ENCODE peak calls at places on chromosomes 16 and 17, in five cellular contexts. U is WTC11, T is HCT116, M is GM12878, S is H1. D is an unnamed sample.

GRCh38 chr17:63542942-63543821 is 7.1 kb upstream of the DCAF7 start:
- DNase-seq in U (peak), T (no peak), M (no peak), S (no peak), D (no peak)

GRCh38 chr17:7782237-7782636 is 51.8 kb upstream of the KDM6B start:
- DNase-seq in U (no peak), T (no peak), M (no peak), S (no peak), D (no peak)

GRCh38 chr17:81447331-81447933 is 52.2 kb downstream of the BAHCC1 start:
- DNase-seq in U (no peak), T (no peak), M (no peak), S (no peak), D (no peak)

GRCh38 chr16:49899991-49900690 is 44.2 kb upstream of the ZNF423 start:
- DNase-seq in U (no peak), T (no peak), M (no peak), S (no peak), D (no peak)

GRCh38 chr16:69772560-69773254 is 10.6 kb downstream of the WWP2 start:
- DNase-seq in U (no peak), T (no peak), M (no peak), S (no peak), D (no peak)

GRCh38 chr16:80034948-80035700 is 434.6 kb upstream of the MAF start:
- DNase-seq in U (no peak), T (no peak), M (no peak), S (no peak), D (no peak)

GRCh38 chr16:31109622-31110021 is 1.4 kb downstream of the BCKDK start:
- DNase-seq in U (no peak), T (no peak), M (no peak), S (no peak), D (no peak)

GRCh38 chr16:10776280-10776679 is 32.6 kb downstream of the NUBP1 start:
- DNase-seq in U (no peak), T (no peak), M (peak), S (no peak), D (no peak)

GRCh38 chr17:12122091-12122490 is 101.4 kb downstream of the MAP2K4 start:
- DNase-seq in U (no peak), T (no peak), M (no peak), S (no peak), D (no peak)

GRCh38 chr17:33142703-33143299 is 150.3 kb downstream of the ASIC2 start:
- DNase-seq in U (peak), T (no peak), M (no peak), S (no peak), D (peak)

GRCh38 chr16:70676571-70677498 is 9.0 kb downstream of the MTSS2 start:
- DNase-seq in U (no peak), T (no peak), M (no peak), S (no peak), D (no peak)

GRCh38 chr16:74605746-74606520 is 981 bp downstream of the GLG1 start:
- DNase-seq in U (no peak), T (no peak), M (no peak), S (no peak), D (no peak)

GRCh38 chr17:34375598-34375997 is 12.6 kb upstream of the CCL1 start:
- DNase-seq in U (no peak), T (no peak), M (no peak), S (no peak), D (no peak)

GRCh38 chr16:47374629-47375028 is 86.2 kb downstream of the ITFG1 start:
- DNase-seq in U (no peak), T (no peak), M (no peak), S (no peak), D (no peak)

GRCh38 chr16:19520861-19521331 is 1.0 kb downstream of the GDE1 start:
- DNase-seq in U (no peak), T (no peak), M (peak), S (no peak), D (peak)

GRCh38 chr16:85810097-85810741 is 10.7 kb downstream of the COX4I1 start:
- DNase-seq in U (no peak), T (no peak), M (no peak), S (no peak), D (no peak)

GRCh38 chr17:46167267-46167666 is 26.0 kb downstream of the KANSL1 start:
- DNase-seq in U (no peak), T (no peak), M (no peak), S (no peak), D (no peak)

GRCh38 chr16:85574672-85575475 is 38.2 kb upstream of the GSE1 start:
- DNase-seq in U (no peak), T (no peak), M (no peak), S (no peak), D (no peak)

GRCh38 chr16:89949121-89949742 is 677 bp downstream of the DEF8 start:
- DNase-seq in U (no peak), T (no peak), M (no peak), S (no peak), D (no peak)

GRCh38 chr17:17663160-17664072 is 17.8 kb upstream of the RAI1 start:
- DNase-seq in U (peak), T (peak), M (peak), S (peak), D (peak)

GRCh38 chr16:27617678-27618077 is 67.7 kb downstream of the KATNIP start:
- DNase-seq in U (no peak), T (no peak), M (no peak), S (no peak), D (no peak)

GRCh38 chr16:56272495-56272894 is 81.2 kb downstream of the GNAO1 start:
- DNase-seq in U (no peak), T (no peak), M (no peak), S (no peak), D (no peak)

GRCh38 chr17:35238817-35239216 is 4.1 kb upstream of the SLFN5 start:
- DNase-seq in U (no peak), T (no peak), M (no peak), S (no peak), D (no peak)

GRCh38 chr17:81094224-81094743 is 59.3 kb downstream of the BAIAP2 start:
- DNase-seq in U (no peak), T (no peak), M (no peak), S (no peak), D (no peak)

GRCh38 chr16:1678500-1679098 is 520 bp downstream of the JPT2 start:
- DNase-seq in U (no peak), T (no peak), M (no peak), S (no peak), D (no peak)

GRCh38 chr17:50840311-50840851 is 5.0 kb downstream of the WFIKKN2 start:
- DNase-seq in U (no peak), T (no peak), M (no peak), S (no peak), D (no peak)

GRCh38 chr16:11672206-11673090 is 4.2 kb downstream of the SNN start:
- DNase-seq in U (no peak), T (no peak), M (peak), S (no peak), D (no peak)

GRCh38 chr17:7479389-7480192 is at the start of gene ZBTB4:
- DNase-seq in U (peak), T (no peak), M (no peak), S (no peak), D (peak)

GRCh38 chr17:49557204-49558024 is 18.3 kb upstream of the NXPH3 start:
- DNase-seq in U (peak), T (peak), M (no peak), S (no peak), D (peak)

GRCh38 chr17:37392024-37392590 is 14.5 kb downstream of the ACACA start:
- DNase-seq in U (no peak), T (no peak), M (no peak), S (no peak), D (no peak)

GRCh38 chr17:32933881-32934280 is 5.9 kb downstream of the TMEM98 start:
- DNase-seq in U (no peak), T (no peak), M (no peak), S (no peak), D (no peak)

GRCh38 chr16:85800321-85800669 is 800 bp downstream of the COX4I1 start:
- DNase-seq in U (no peak), T (no peak), M (no peak), S (no peak), D (peak)

GRCh38 chr17:16478693-16479092 is 13.3 kb downstream of the LRRC75A start:
- DNase-seq in U (no peak), T (no peak), M (no peak), S (no peak), D (no peak)

GRCh38 chr17:38719943-38720641 is 10.0 kb upstream of the CISD3 start:
- DNase-seq in U (peak), T (no peak), M (no peak), S (peak), D (peak)
- TF ChIP-seq SP1 in U (peak), T (no peak), M (no peak), S (peak), D (no peak)

DNA sequence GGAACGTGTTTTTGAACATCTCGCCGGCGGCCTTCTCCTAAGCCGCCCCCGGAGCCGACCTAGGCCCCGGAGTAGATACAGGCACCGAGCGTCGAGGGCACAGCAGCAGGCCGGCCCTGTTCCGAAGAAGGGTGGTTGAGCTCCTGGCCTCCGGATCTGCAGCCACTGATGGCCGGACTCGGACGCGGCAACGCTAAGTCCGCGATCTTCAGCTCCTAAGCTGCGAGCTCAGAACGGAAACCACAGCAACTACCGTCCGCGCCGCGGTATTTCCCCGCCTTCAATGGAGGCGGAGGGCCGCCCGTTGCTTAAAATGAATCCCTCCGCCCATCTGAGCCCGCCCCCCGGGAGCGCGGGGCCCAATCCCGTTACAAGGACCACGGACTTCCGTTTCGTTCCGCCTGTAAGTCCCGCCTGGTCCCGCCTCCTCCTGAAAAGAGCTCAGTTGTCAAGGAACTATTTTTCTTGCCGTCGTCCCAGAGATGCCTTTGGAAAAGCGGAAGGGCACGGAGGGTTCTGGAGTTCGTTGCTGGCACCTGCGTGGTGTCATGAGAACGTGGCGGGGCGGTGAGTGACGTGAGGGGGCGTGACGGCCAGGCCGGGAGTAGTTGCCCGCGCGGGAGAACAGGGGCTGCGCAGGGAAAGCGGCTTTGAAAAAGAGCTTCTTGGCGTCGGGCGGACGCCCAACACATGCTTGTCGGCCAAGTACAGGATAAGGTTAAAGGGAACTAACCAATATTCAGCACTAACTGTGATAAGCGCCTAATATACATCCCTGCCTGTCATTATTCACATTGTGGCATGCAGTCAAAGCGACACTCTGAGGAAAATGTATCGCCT is at the start of gene CFAP20:
- DNase-seq in U (peak), T (peak), M (peak), S (peak), D (peak)
- TF ChIP-seq SP1 in U (peak), T (peak), M (peak), S (peak), D (peak)

GRCh38 chr16:87847785-87848675 is 21.3 kb downstream of the SLC7A5 start:
- DNase-seq in U (no peak), T (no peak), M (no peak), S (no peak), D (no peak)
- TF ChIP-seq SP1 in U (no peak), T (no peak), M (no peak), S (no peak), D (no peak)

GRCh38 chr16:73228649-73229048 is 180.7 kb upstream of the ZFHX3 start:
- DNase-seq in U (no peak), T (no peak), M (no peak), S (no peak), D (no peak)

GRCh38 chr16:73230651-73231050 is 182.7 kb upstream of the ZFHX3 start:
- DNase-seq in U (no peak), T (no peak), M (no peak), S (no peak), D (no peak)

GRCh38 chr16:73231379-73231778 is 183.5 kb upstream of the ZFHX3 start:
- DNase-seq in U (no peak), T (no peak), M (no peak), S (no peak), D (no peak)

GRCh38 chr16:73225983-73226382 is 178.1 kb upstream of the ZFHX3 start:
- DNase-seq in U (no peak), T (no peak), M (no peak), S (no peak), D (no peak)

DNA sequence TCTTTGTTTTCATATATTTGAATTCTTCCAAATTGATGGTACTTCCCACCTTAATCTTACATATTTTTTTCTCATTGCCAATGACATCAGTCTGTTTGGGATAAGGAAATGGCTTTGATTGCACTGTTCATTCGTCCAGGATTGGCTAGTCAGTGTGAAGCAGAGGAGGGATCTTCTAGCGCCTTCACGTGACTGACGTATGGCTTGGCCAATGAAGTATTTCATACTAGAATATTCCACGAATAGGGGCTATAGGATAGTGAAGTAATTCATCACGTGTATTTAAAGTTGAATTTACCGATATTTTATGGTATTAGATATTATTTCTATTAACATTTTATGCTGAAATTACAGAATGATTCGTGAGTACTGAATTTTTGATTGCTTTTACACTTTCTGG is 178.7 kb upstream of the ZFHX3 start:
- DNase-seq in U (no peak), T (no peak), M (no peak), S (no peak), D (peak)
- TF ChIP-seq SP1 in U (no peak), T (no peak), M (no peak), S (no peak), D (no peak)

GRCh38 chr17:70584255-70584654 is 414.9 kb downstream of the KCNJ2 start:
- DNase-seq in U (no peak), T (no peak), M (no peak), S (no peak), D (no peak)
- TF ChIP-seq SP1 in U (no peak), T (no peak), M (no peak), S (no peak), D (no peak)

GRCh38 chr17:4234406-4234805 is 29.4 kb downstream of the ANKFY1 start:
- DNase-seq in U (no peak), T (no peak), M (no peak), S (no peak), D (no peak)

GRCh38 chr17:4236456-4236855 is 27.3 kb downstream of the ANKFY1 start:
- DNase-seq in U (no peak), T (no peak), M (no peak), S (no peak), D (no peak)

GRCh38 chr17:4235372-4236279 is 28.2 kb downstream of the ANKFY1 start:
- DNase-seq in U (no peak), T (no peak), M (no peak), S (no peak), D (no peak)

GRCh38 chr17:4232168-4232813 is 31.5 kb downstream of the ANKFY1 start:
- DNase-seq in U (no peak), T (no peak), M (no peak), S (no peak), D (no peak)

GRCh38 chr17:4233668-4234258 is 30.0 kb downstream of the ANKFY1 start:
- DNase-seq in U (no peak), T (no peak), M (no peak), S (no peak), D (no peak)
- TF ChIP-seq SP1 in U (no peak), T (no peak), M (no peak), S (no peak), D (no peak)

DNA sequence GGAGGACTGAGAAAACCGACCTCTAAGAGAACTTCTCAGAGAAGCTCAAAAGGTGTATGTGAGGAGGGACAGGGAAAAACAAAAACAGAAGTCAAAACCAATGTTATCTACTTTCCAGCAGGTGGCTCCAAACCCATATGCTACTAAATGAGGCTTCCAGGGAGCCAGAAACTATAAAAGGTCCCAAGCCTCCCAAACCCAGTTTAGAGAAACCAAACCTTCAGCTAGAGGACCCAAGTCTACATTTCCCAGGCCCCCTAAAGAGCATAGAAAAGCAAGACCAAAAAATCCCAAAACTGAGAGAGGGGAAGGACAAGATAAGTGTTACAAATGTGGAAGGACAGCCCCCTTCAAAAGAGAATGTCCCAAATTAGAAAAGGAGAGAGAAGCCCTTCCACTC is 3.7 kb downstream of the HPR start:
- DNase-seq in U (no peak), T (peak), M (no peak), S (no peak), D (peak)
- TF ChIP-seq SP1 in U (no peak), T (no peak), M (no peak), S (no peak), D (no peak)

GRCh38 chr17:76268015-76268749 is 3.0 kb downstream of the UBALD2 start:
- DNase-seq in U (no peak), T (no peak), M (peak), S (no peak), D (peak)
- TF ChIP-seq SP1 in U (no peak), T (no peak), M (peak), S (no peak), D (peak)

DNA sequence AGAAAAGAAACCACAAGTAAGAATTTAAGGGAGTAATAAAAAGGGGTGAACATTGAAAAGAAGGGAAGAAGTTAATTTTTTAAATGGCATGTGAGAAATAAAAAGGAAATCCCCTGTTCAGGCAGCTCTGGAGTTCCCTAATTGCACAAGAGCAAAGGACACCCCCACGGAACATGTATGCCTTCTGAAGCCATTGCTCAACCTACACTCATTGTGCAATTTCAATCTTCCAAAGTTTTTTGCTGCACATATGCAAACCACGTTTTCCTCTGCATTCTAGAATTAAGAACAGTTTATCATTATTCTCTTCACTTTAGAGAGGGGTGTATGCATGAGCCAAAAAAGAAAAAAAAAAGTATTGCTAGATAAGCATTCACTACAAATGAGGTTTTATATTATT is 103.1 kb downstream of the HIC1 start:
- DNase-seq in U (no peak), T (no peak), M (no peak), S (no peak), D (no peak)
- TF ChIP-seq SP1 in U (no peak), T (no peak), M (no peak), S (no peak), D (no peak)

D was measured in K562.